ENCODE peak calls at places on chromosomes 4 and X, in four cellular contexts. One of them, this sample, is unnamed.

GRCh38 chrX:106437407-106437806 is 174.4 kb upstream of the RADX start:
- DNase-seq in hepatocyte: no peak
- DNase-seq in neural progenitor cell: peak; percentile 4
- DNase-seq in GM23248: no peak
- DNase-seq in this sample: no peak

GRCh38 chrX:18290200-18290599 is 64.3 kb downstream of the SCML2 start:
- DNase-seq in hepatocyte: no peak
- DNase-seq in neural progenitor cell: peak; percentile 15
- DNase-seq in GM23248: no peak
- DNase-seq in this sample: no peak

GRCh38 chr4:180057198-180057821 is 2185.9 kb upstream of the TENM3 start:
- DNase-seq in hepatocyte: no peak
- DNase-seq in neural progenitor cell: peak; percentile 39
- DNase-seq in GM23248: peak; percentile 1
- DNase-seq in this sample: no peak

GRCh38 chrX:124493984-124494383 is 147.6 kb downstream of the SH2D1A start:
- DNase-seq in hepatocyte: no peak
- DNase-seq in neural progenitor cell: no peak
- DNase-seq in GM23248: no peak
- DNase-seq in this sample: no peak

GRCh38 chrX:118128724-118129123 is 12.1 kb upstream of the KLHL13 start:
- DNase-seq in hepatocyte: no peak
- DNase-seq in neural progenitor cell: no peak
- DNase-seq in GM23248: no peak
- DNase-seq in this sample: no peak

GRCh38 chrX:39814391-39814790 is 283.4 kb downstream of the BCOR start:
- DNase-seq in hepatocyte: peak; percentile 39
- DNase-seq in neural progenitor cell: no peak
- DNase-seq in GM23248: peak; percentile 53
- DNase-seq in this sample: peak; percentile 53

GRCh38 chrX:155900765-155901164 is 19.6 kb downstream of the VAMP7 start:
- DNase-seq in hepatocyte: no peak
- DNase-seq in neural progenitor cell: no peak
- DNase-seq in GM23248: no peak
- DNase-seq in this sample: no peak

GRCh38 chr4:7105261-7105660 is 37.4 kb upstream of the GRPEL1 start:
- DNase-seq in hepatocyte: no peak
- DNase-seq in neural progenitor cell: no peak
- DNase-seq in GM23248: peak; percentile 18
- DNase-seq in this sample: no peak

GRCh38 chr4:68951078-68951805 is at the start of gene UGT2A3:
- DNase-seq in hepatocyte: peak; percentile 53
- DNase-seq in neural progenitor cell: no peak
- DNase-seq in GM23248: no peak
- DNase-seq in this sample: no peak

GRCh38 chr4:86857341-86858052 is 8.3 kb upstream of the SLC10A6 start:
- DNase-seq in hepatocyte: no peak
- DNase-seq in neural progenitor cell: no peak
- DNase-seq in GM23248: no peak
- DNase-seq in this sample: no peak

DNA sequence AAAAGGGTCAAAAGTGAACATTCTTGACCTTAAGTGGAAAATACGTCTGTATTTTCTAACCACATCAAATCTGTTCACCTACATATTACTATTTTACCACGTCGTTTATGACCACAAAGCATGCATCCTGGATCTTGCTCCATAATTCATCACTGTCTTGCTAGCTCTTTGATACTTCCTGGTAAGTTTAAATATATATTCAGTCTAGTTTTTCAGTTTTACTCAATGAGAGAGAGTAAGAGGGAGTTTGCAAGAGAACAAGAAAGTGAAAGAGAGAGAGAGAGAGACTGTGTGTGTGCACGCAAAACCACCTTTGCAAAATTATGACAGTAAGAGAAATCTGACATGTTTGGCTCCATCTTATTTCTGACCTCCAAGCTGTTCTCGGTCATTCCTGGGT is 173.7 kb upstream of the GALNTL6 start:
- DNase-seq in hepatocyte: no peak
- DNase-seq in neural progenitor cell: no peak
- DNase-seq in GM23248: no peak
- DNase-seq in this sample: no peak
- H3K4me3 ChIP-seq in hepatocyte: no peak overlapping the region
- H3K4me3 ChIP-seq in neural progenitor cell: no peak overlapping the region
- H3K4me3 ChIP-seq in GM23248: no peak overlapping the region
- H3K4me3 ChIP-seq in this sample: no peak overlapping the region

DNA sequence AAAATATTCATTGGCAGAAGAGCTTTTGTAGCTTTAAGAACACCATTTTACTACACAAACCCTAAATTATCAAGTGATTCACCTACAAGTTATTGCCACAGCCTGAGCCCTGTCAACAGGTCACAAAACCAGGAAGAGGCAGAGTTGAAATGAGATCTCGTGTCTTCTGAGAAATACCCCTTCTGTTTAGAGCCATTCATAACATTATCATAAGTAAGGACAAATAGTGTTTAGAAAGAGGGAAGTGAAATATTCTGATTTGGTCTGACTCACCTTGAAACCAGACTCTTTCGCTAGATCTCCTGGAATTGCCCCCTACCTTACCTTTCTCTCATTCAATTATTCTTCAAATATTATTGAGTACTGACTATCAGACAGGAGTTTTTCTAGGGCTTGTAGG is 5.9 kb downstream of the ETDB start:
- DNase-seq in hepatocyte: no peak
- DNase-seq in neural progenitor cell: no peak
- DNase-seq in GM23248: no peak
- DNase-seq in this sample: peak; percentile 1
- TF ChIP-seq EZH2phosphoT487 in hepatocyte: no peak
- TF ChIP-seq EZH2phosphoT487 in neural progenitor cell: no peak
- TF ChIP-seq EZH2phosphoT487 in GM23248: no peak
- TF ChIP-seq EZH2phosphoT487 in this sample: no peak

GRCh38 chr4:183846951-183847350 is 58.2 kb upstream of the STOX2 start:
- DNase-seq in hepatocyte: no peak
- DNase-seq in neural progenitor cell: no peak
- DNase-seq in GM23248: no peak
- DNase-seq in this sample: no peak

GRCh38 chr4:183852910-183853555 is 52.1 kb upstream of the STOX2 start:
- DNase-seq in hepatocyte: no peak
- DNase-seq in neural progenitor cell: no peak
- DNase-seq in GM23248: no peak
- DNase-seq in this sample: no peak

DNA sequence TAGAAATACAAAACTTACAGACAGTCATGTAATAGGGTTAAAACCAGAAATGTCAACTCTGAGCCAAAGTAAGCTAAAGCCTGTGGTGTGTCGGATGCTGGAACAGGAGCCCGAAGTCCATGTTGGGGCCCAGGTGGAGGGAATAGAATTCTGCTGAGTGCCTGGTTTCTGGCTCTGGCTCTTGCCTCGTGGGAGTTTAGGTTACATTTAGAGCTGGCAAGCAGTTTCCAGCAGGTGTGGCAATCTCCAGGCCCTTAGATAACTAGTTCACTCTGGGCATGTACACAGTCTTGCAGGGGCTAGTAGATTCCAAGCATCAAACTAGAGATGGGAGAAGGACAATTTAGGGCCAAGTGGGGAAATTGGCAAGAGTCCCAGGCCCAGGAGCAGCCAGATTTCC is 56.3 kb upstream of the STOX2 start:
- DNase-seq in hepatocyte: no peak
- DNase-seq in neural progenitor cell: no peak
- DNase-seq in GM23248: no peak
- DNase-seq in this sample: no peak
- H3K4me2 ChIP-seq in hepatocyte: no peak overlapping the region
- H3K4me2 ChIP-seq in neural progenitor cell: no peak overlapping the region
- H3K4me2 ChIP-seq in GM23248: no peak overlapping the region
- H3K4me2 ChIP-seq in this sample: no peak overlapping the region

GRCh38 chr4:62470020-62470419 is 1269.9 kb downstream of the ADGRL3 start:
- DNase-seq in hepatocyte: no peak
- DNase-seq in neural progenitor cell: no peak
- DNase-seq in GM23248: no peak
- DNase-seq in this sample: no peak

GRCh38 chr4:62474802-62475201 is 1274.7 kb downstream of the ADGRL3 start:
- DNase-seq in hepatocyte: no peak
- DNase-seq in neural progenitor cell: no peak
- DNase-seq in GM23248: no peak
- DNase-seq in this sample: no peak

DNA sequence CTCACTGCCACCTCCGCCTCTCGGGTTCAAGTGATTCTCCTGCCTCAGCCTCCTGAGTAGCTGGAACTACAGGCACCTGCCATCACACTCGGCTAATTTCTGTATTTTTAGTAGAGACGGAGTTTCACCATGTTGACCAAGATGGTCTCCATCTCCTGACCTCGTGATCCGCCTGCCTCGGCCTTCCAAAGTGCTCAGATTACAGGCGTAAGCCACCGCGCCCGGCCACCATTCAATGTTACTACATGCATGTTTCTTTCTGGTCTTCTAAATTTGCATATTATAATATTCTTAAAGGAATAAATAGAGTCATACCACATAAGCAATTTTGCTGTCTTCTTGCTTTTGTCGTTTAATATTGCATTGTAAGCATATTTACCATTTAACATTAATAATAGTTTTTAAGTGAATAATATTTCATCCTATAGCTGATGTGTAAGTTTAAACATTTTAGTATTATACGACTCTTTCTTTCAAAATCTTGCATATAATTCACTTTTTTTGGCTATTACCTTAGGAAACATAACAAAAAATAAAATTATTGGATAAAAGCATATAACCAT is 1270.4 kb downstream of the ADGRL3 start:
- DNase-seq in hepatocyte: no peak
- DNase-seq in neural progenitor cell: no peak
- DNase-seq in GM23248: no peak
- DNase-seq in this sample: no peak
- H3K4me3 ChIP-seq in hepatocyte: no peak overlapping the region
- H3K4me3 ChIP-seq in neural progenitor cell: no peak overlapping the region
- H3K4me3 ChIP-seq in GM23248: no peak overlapping the region
- H3K4me3 ChIP-seq in this sample: no peak overlapping the region

DNA sequence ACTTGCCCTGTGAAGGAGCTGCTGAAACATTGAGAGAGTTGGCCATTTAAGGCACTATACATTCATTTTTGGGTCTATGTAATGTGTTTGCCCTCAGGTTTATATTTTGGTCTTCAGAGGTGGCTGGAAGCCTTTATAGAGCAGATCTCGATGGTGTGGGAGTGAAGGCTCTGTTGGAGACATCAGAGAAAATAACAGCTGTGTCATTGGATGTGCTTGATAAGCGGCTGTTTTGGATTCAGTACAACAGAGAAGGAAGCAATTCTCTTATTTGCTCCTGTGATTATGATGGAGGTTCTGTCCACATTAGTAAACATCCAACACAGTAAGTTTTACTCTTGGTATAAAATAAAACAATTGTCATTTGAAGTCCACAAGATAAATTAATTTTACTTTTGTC is 31.1 kb downstream of the EGF start:
- DNase-seq in hepatocyte: no peak
- DNase-seq in neural progenitor cell: no peak
- DNase-seq in GM23248: no peak
- DNase-seq in this sample: no peak
- TF ChIP-seq EZH2phosphoT487 in hepatocyte: no peak
- TF ChIP-seq EZH2phosphoT487 in neural progenitor cell: no peak
- TF ChIP-seq EZH2phosphoT487 in GM23248: no peak
- TF ChIP-seq EZH2phosphoT487 in this sample: no peak